ENCODE peak calls at places on chromosomes 12 and 14, in four cellular contexts. I, S, G and O are unnamed samples.

GRCh38 chr12:21073822-21074460 is 57.1 kb upstream of the SLCO1B1 start:
- DNase-seq in I (no peak), S (no peak), G (peak; percentile 30), O (no peak)

GRCh38 chr14:102928412-102929348 is 6.2 kb downstream of the AMN start:
- DNase-seq in G (no peak), I (peak; percentile 91), S (no peak), O (no peak)

GRCh38 chr12:55933158-55933798 is 2.3 kb downstream of the DGKA start:
- DNase-seq in I (no peak), G (peak; percentile 53), S (no peak), O (no peak)

GRCh38 chr14:23356662-23357061 is 4.0 kb upstream of the SLC22A17 start:
- DNase-seq in I (no peak), G (no peak), S (no peak), O (no peak)

GRCh38 chr12:64691227-64691792 is 67.9 kb downstream of the GNS start:
- DNase-seq in S (no peak), I (no peak), G (no peak), O (no peak)

GRCh38 chr12:1324099-1324498 is 270.3 kb downstream of the FBXL14 start:
- DNase-seq in G (no peak), I (no peak), S (no peak), O (no peak)

GRCh38 chr14:24113379-24113800 is 1.2 kb upstream of the DCAF11 start:
- DNase-seq in S (no peak), G (no peak), I (no peak), O (no peak)

GRCh38 chr12:104720346-104721064 is 237.6 kb downstream of the SLC41A2 start:
- DNase-seq in I (no peak), S (no peak), G (no peak), O (no peak)

GRCh38 chr12:123271182-123271491 is 519 bp downstream of the CDK2AP1 start:
- DNase-seq in G (peak; percentile 57), S (no peak), I (peak; percentile 84), O (peak; percentile 81)

GRCh38 chr14:60968099-60968498 is 12.8 kb downstream of the TRMT5 start:
- DNase-seq in S (no peak), I (no peak), G (no peak), O (no peak)

GRCh38 chr12:92650228-92650822 is 52.5 kb upstream of the PLEKHG7 start:
- DNase-seq in S (no peak), G (no peak), I (no peak), O (no peak)

GRCh38 chr12:55931780-55932545 is 1.0 kb downstream of the DGKA start:
- DNase-seq in I (peak; percentile 74), S (no peak), G (no peak), O (no peak)

GRCh38 chr14:104925941-104926609 is 1.4 kb downstream of the PLD4 start:
- DNase-seq in G (no peak), I (peak; percentile 43), S (no peak), O (no peak)

GRCh38 chr14:73753887-73754880 is 40.0 kb upstream of the PNMA1 start:
- DNase-seq in I (no peak), S (no peak), G (no peak), O (no peak)

GRCh38 chr14:59482471-59483331 is 1.5 kb downstream of the L3HYPDH start:
- DNase-seq in I (no peak), G (peak; percentile 83), S (peak; percentile 56), O (no peak)

GRCh38 chr12:58917699-58918334 is 2.5 kb downstream of the LRIG3 start:
- DNase-seq in S (no peak), G (no peak), I (no peak), O (no peak)

GRCh38 chr12:123533672-123534643 is at the start of gene RILPL1:
- DNase-seq in I (peak; percentile 67), S (no peak), G (peak; percentile 77), O (peak; percentile 60)

GRCh38 chr12:121581681-121582439 is 1.0 kb upstream of the KDM2B start:
- DNase-seq in I (no peak), G (no peak), S (no peak), O (no peak)
- TF ChIP-seq CTCF in I (no peak), G (no peak), S (no peak), O (no peak)

GRCh38 chr12:52149182-52149641 is 42.6 kb downstream of the KRT80 start:
- DNase-seq in G (no peak), I (no peak), S (no peak), O (peak; percentile 60)
- H3K4me1 ChIP-seq in G (peaks cover 98% of the 10 kb centered on the region), I (peaks cover 59% of the 10 kb centered on the region), S (peaks cover 70% of the 10 kb centered on the region), O (peaks cover 15% of the 10 kb centered on the region)

DNA sequence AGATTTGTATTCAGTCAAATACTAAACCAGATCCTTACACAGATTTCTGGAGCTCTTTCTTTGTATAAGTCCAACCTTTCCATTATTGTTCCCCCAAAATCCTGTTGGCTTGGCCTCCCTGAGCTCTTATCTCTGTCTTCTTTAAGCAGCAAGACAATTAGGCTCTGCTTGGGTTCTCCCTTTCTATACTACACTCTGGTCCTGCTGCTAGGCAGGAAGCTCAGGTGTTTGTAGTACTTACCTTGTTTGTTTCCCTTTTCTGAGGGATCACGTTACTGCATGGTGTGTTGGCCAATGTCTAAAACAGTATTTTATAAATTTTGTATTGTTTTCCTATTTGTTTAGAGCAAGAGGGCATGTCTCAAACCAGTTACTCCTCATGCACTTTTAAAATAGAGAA is 192.9 kb downstream of the PRKD1 start:
- DNase-seq in I (no peak), S (no peak), G (no peak), O (no peak)
- TF ChIP-seq CTCF in I (no peak), S (no peak), G (no peak), O (no peak)

DNA sequence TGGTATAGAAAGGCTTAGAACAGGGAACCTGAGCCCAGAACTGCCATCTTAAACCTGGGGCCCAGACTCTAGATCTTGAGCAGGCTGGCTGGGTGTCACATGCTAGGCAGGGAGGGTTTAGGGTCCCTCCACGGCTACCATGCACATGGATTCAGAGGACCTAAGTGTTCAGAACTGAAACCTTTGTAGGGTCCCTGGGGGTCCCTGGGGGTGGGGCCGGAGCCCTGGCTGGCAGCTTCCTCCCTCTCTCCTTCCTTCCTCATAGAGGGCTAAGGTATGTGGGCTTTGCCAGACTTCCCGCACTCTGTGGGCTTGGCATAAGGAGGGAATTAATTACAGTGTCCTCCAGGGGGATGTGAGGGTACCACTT is 4.6 kb upstream of the ZNF385A start:
- DNase-seq in I (no peak), S (no peak), G (no peak), O (no peak)
- H3K4me1 ChIP-seq in I (peaks cover 28% of the 10 kb centered on the region), S (no peaks in the 10 kb centered on the region), G (peaks cover 21% of the 10 kb centered on the region), O (no peaks in the 10 kb centered on the region)

GRCh38 chr12:78560633-78561032 is 303.9 kb upstream of the SYT1 start:
- DNase-seq in S (no peak), I (no peak), G (no peak), O (no peak)

GRCh38 chr12:78566461-78566860 is 298.1 kb upstream of the SYT1 start:
- DNase-seq in I (no peak), S (no peak), G (no peak), O (no peak)

GRCh38 chr12:78559441-78559840 is 305.1 kb upstream of the SYT1 start:
- DNase-seq in I (no peak), S (no peak), G (no peak), O (no peak)

GRCh38 chr12:78568326-78569020 is 296.1 kb upstream of the SYT1 start:
- DNase-seq in G (no peak), S (no peak), I (no peak), O (no peak)

DNA sequence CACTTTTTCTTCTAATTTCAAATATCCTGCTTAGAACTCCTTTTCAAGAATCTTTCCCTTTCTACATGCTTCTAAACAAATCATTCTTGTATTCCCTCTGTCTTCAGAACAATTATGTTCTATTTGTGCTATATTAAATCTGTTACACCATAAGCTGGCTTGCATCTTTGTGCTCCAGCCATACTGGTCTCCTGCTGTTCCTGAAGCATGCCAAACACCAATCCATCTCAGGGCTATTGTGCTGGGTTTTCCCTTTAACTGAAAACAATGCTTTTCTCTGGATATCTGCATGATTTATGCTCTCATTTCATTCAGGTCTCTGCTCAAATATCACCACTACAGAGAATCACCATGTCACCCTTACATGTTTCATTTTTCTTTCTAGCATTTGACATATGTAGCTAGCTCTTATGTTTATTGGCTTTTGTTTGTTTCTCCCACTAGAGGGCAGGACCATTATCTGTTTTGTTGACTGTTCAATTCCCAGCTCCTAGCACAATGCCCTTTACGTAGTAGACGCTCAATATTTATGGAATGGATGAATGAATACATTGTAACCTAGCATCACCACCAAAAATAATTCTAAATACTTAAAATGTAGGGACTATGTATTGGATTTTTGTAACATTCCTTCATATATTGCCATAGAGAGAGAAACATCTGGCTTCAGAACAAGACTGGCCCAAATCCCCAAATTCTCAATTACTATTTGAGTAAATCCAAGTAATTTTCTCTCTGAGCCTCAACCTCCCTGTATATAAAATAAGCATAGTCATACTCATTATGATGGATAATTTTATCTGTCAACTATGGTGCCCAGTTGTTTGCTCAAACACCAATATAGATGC is 302.0 kb upstream of the SYT1 start:
- DNase-seq in I (no peak), G (peak; percentile 46), S (peak; percentile 12), O (no peak)
- TF ChIP-seq CTCF in I (no peak), G (peak; percentile 53), S (peak; percentile 49), O (no peak)

GRCh38 chr12:96422192-96422591 is 22.0 kb upstream of the CDK17 start:
- DNase-seq in G (no peak), S (no peak), I (no peak), O (no peak)

GRCh38 chr12:96424601-96425000 is 24.4 kb upstream of the CDK17 start:
- DNase-seq in I (no peak), S (no peak), G (no peak), O (no peak)

GRCh38 chr12:96425973-96426372 is 25.7 kb upstream of the CDK17 start:
- DNase-seq in I (no peak), G (no peak), S (no peak), O (no peak)

GRCh38 chr12:96427269-96427729 is 27.1 kb upstream of the CDK17 start:
- DNase-seq in G (peak; percentile 83), S (peak; percentile 93), I (no peak), O (peak; percentile 35)

GRCh38 chr12:96425321-96425720 is 25.1 kb upstream of the CDK17 start:
- DNase-seq in S (no peak), I (no peak), G (no peak), O (no peak)
- H3K4me1 ChIP-seq in S (peaks cover 4% of the 10 kb centered on the region), I (peaks cover 18% of the 10 kb centered on the region), G (peaks cover 25% of the 10 kb centered on the region), O (no peaks in the 10 kb centered on the region)